ENCODE peak calls at places on chromosome 16, in seven cellular contexts. P is activated effector memory CD4-positive, alpha-beta T cell treated with Interleukin-2 at 50 U/mL for 16 hours; E is stimulated activated CD8-positive, alpha-beta memory T cell treated with anti-CD3 and anti-CD28 coated beads, Interleukin-7, amount 100 ng/mL, for 4 hours; F is HFF-Myc; Q is H54; Y is activated T-helper 1 cell treated with Interleukin-2 at 50 U/mL for 16 hours; A is gastrocnemius medialis. G is an unnamed sample.

GRCh38 chr16:19691161-19691850 is 26.7 kb downstream of the KNOP1 start:
- DNase-seq in A (no peak), E (no peak), P (no peak), F (no peak), Q (no peak), Y (no peak), G (no peak)

GRCh38 chr16:88651276-88651988 is 579 bp upstream of the CYBA start:
- DNase-seq in Y (peak), P (peak), A (no peak), E (peak), F (no peak), Q (no peak), G (no peak)

GRCh38 chr16:81560979-81561657 is 116.5 kb downstream of the CMIP start:
- DNase-seq in A (no peak), P (no peak), F (no peak), Q (peak), E (no peak), Y (no peak), G (no peak)

GRCh38 chr16:65754799-65755691 is 611.4 kb upstream of the CDH5 start:
- DNase-seq in F (no peak), E (no peak), Q (no peak), A (no peak), P (no peak), Y (no peak), G (peak)

GRCh38 chr16:89164436-89164835 is 7.1 kb upstream of the CDH15 start:
- DNase-seq in E (no peak), P (no peak), Q (no peak), A (no peak), Y (no peak), F (no peak), G (no peak)

GRCh38 chr16:54873081-54873480 is 57.6 kb upstream of the IRX5 start:
- DNase-seq in A (no peak), F (no peak), Y (no peak), E (no peak), P (no peak), Q (no peak), G (no peak)

GRCh38 chr16:12097523-12098428 is 121.2 kb downstream of the SNX29 start:
- DNase-seq in F (no peak), A (no peak), Y (no peak), E (no peak), Q (no peak), P (no peak), G (peak)

GRCh38 chr16:63530974-63531373 is 1494.7 kb upstream of the CDH8 start:
- DNase-seq in E (no peak), A (no peak), F (no peak), P (no peak), Q (no peak), Y (no peak), G (no peak)

GRCh38 chr16:10572611-10573010 is 7.8 kb downstream of the EMP2 start:
- DNase-seq in F (no peak), A (no peak), Q (no peak), Y (no peak), P (no peak), E (no peak), G (no peak)

GRCh38 chr16:11245988-11246387 is 10.0 kb downstream of the SOCS1 start:
- DNase-seq in Y (no peak), F (no peak), E (no peak), P (no peak), Q (no peak), A (no peak), G (no peak)

GRCh38 chr16:50498756-50499155 is 49.4 kb upstream of the NKD1 start:
- DNase-seq in P (no peak), A (no peak), F (no peak), E (no peak), Y (no peak), Q (no peak), G (no peak)